ENCODE peak calls at places on chromosomes 13 and 19, in eight cellular contexts. E, K, W, U, J, A, Z and H are unnamed samples.

GRCh38 chr13:42275506-42275905 is 3.6 kb downstream of the AKAP11 start:
- DNase-seq in E (no peak), K (no peak), W (no peak), U (no peak), J (no peak), A (no peak), Z (no peak), H (no peak)

GRCh38 chr13:109844396-109844795 is 58.0 kb upstream of the IRS2 start:
- DNase-seq in E (peak), K (no peak), W (no peak), U (no peak), J (no peak), A (no peak), Z (peak), H (no peak)

GRCh38 chr13:34654682-34655081 is 287.4 kb upstream of the NBEA start:
- DNase-seq in E (no peak), K (peak), W (no peak), U (no peak), J (no peak), A (no peak), Z (peak), H (no peak)

GRCh38 chr13:102569488-102569887 is 27.3 kb upstream of the TPP2 start:
- DNase-seq in E (peak), K (peak), W (no peak), U (no peak), J (no peak), A (no peak), Z (peak), H (no peak)

GRCh38 chr19:49758292-49758691 is 4.8 kb downstream of the TSKS start:
- DNase-seq in E (peak), K (peak), W (no peak), U (no peak), J (no peak), A (peak), Z (peak), H (no peak)

GRCh38 chr13:85597790-85598500 is 201.3 kb downstream of the SLITRK6 start:
- DNase-seq in E (peak), K (no peak), W (no peak), U (no peak), J (no peak), A (no peak), Z (peak), H (no peak)

GRCh38 chr19:33384983-33385382 is 11.5 kb downstream of the CEBPG start:
- DNase-seq in E (no peak), K (no peak), W (no peak), U (no peak), J (no peak), A (no peak), Z (no peak), H (no peak)

GRCh38 chr13:75908137-75908536 is 272.0 kb downstream of the LMO7 start:
- DNase-seq in E (no peak), K (no peak), W (peak), U (no peak), J (peak), A (no peak), Z (peak), H (no peak)

GRCh38 chr19:1860133-1860775 is 3.1 kb downstream of the KLF16 start:
- DNase-seq in E (peak), K (peak), W (no peak), U (peak), J (peak), A (no peak), Z (peak), H (no peak)

GRCh38 chr19:5828661-5829566 is 10.6 kb downstream of the FUT6 start:
- DNase-seq in E (no peak), K (peak), W (no peak), U (peak), J (peak), A (no peak), Z (no peak), H (peak)

GRCh38 chr13:46771693-46772092 is 25.3 kb downstream of the ESD start:
- DNase-seq in E (no peak), K (no peak), W (no peak), U (no peak), J (no peak), A (no peak), Z (no peak), H (no peak)

GRCh38 chr19:44891016-44891882 is at the start of gene TOMM40:
- DNase-seq in E (peak), K (no peak), W (peak), U (peak), J (no peak), A (peak), Z (no peak), H (no peak)

GRCh38 chr13:113406321-113407102 is 42.6 kb upstream of the GRTP1 start:
- DNase-seq in E (no peak), K (no peak), W (no peak), U (no peak), J (no peak), A (no peak), Z (no peak), H (no peak)

GRCh38 chr19:31214086-31214485 is 135.2 kb downstream of the TSHZ3 start:
- DNase-seq in E (peak), K (peak), W (peak), U (peak), J (peak), A (peak), Z (peak), H (no peak)

GRCh38 chr13:34076943-34077703 is 259.2 kb downstream of the RFC3 start:
- DNase-seq in E (peak), K (peak), W (no peak), U (no peak), J (no peak), A (no peak), Z (peak), H (no peak)

GRCh38 chr13:39941236-39941635 is 285.8 kb downstream of the COG6 start:
- DNase-seq in E (no peak), K (no peak), W (no peak), U (no peak), J (no peak), A (no peak), Z (no peak), H (no peak)

GRCh38 chr19:31070126-31070525 is 279.1 kb downstream of the TSHZ3 start:
- DNase-seq in E (peak), K (no peak), W (no peak), U (no peak), J (no peak), A (no peak), Z (no peak), H (no peak)

GRCh38 chr19:9406798-9407352 is 28.5 kb downstream of the ZNF266 start:
- DNase-seq in E (peak), K (peak), W (peak), U (peak), J (peak), A (peak), Z (peak), H (peak)

GRCh38 chr13:60645552-60646138 is 248.6 kb downstream of the TDRD3 start:
- DNase-seq in E (no peak), K (no peak), W (no peak), U (no peak), J (no peak), A (peak), Z (no peak), H (no peak)

GRCh38 chr19:912181-913079 is 589 bp downstream of the R3HDM4 start:
- DNase-seq in E (no peak), K (peak), W (no peak), U (peak), J (no peak), A (no peak), Z (no peak), H (peak)

GRCh38 chr13:49560270-49561063 is 24.9 kb downstream of the RCBTB1 start:
- DNase-seq in E (peak), K (peak), W (no peak), U (peak), J (no peak), A (peak), Z (no peak), H (no peak)

GRCh38 chr13:30504081-30504480 is 38.3 kb upstream of the HMGB1 start:
- DNase-seq in E (peak), K (peak), W (no peak), U (no peak), J (no peak), A (no peak), Z (peak), H (peak)

GRCh38 chr19:1469200-1469935 is 9.6 kb downstream of the C19orf25 start:
- DNase-seq in E (no peak), K (no peak), W (no peak), U (no peak), J (no peak), A (no peak), Z (no peak), H (peak)

GRCh38 chr13:50357586-50358118 is 342.4 kb downstream of the KCNRG start:
- DNase-seq in E (peak), K (peak), W (no peak), U (no peak), J (peak), A (peak), Z (peak), H (no peak)

GRCh38 chr13:50197705-50198104 is 182.5 kb downstream of the KCNRG start:
- DNase-seq in E (peak), K (peak), W (no peak), U (no peak), J (no peak), A (no peak), Z (peak), H (no peak)

GRCh38 chr19:12350185-12350889 is 15.1 kb downstream of the ZNF442 start:
- DNase-seq in E (no peak), K (no peak), W (no peak), U (no peak), J (no peak), A (no peak), Z (no peak), H (no peak)

GRCh38 chr19:12345197-12345596 is 11.8 kb upstream of the ZNF563 start:
- DNase-seq in E (no peak), K (no peak), W (no peak), U (no peak), J (no peak), A (no peak), Z (no peak), H (no peak)

GRCh38 chr19:12350890-12351197 is 14.6 kb downstream of the ZNF442 start:
- DNase-seq in E (no peak), K (no peak), W (no peak), U (no peak), J (no peak), A (no peak), Z (no peak), H (no peak)

GRCh38 chr19:12346896-12347295 is 13.5 kb upstream of the ZNF563 start:
- DNase-seq in E (no peak), K (no peak), W (no peak), U (peak), J (no peak), A (no peak), Z (no peak), H (no peak)
- TF ChIP-seq CTCF in E (no peak), K (no peak), W (no peak), U (no peak), J (no peak), A (no peak), Z (no peak), H (no peak)

GRCh38 chr19:8321067-8321759 is at the start of the genes NDUFA7 and RPS28:
- DNase-seq in E (peak), K (peak), W (peak), U (peak), J (peak), A (no peak), Z (peak), H (peak)
- TF ChIP-seq CTCF in E (peak), K (peak), W (peak), U (no peak), J (peak), A (peak), Z (peak), H (peak)

DNA sequence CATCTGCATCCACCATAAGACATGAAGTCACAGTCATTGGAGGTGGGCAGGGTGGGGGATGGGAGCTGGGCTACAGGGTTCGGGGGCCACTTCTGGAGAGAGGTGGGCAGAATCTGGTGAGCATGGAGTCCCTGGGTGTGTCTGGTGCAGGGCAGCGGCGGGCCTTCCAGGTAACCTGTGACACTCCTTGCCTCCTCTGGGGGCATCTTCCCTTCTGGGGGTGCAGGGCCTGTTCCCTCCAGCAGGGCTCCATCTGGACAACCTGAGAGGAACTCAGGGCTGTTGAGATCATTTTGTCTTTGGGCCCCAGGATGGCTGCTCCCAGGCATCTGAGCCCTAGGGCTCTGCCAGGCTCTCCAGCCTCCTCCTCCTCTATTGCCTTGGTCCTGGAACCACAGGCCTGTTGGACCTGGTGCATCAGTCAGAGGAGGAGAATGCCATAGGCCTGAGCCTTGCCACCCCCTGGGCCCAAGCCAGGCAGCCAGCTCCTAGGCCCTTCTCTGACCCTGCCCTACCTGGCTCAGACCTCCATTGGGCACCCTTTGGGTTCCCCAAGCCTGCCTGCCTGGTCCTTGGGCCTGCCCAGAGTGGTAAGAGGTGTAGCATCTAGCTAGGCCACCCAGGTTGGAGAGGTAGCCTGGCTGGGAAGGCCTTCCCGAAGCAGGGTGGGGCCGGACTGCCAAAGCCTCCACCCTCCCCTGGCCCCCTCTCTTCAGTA is 13.4 kb downstream of the LYL1 start:
- DNase-seq in E (no peak), K (no peak), W (no peak), U (no peak), J (no peak), A (no peak), Z (no peak), H (no peak)
- TF ChIP-seq CTCF in E (peak), K (peak), W (no peak), U (peak), J (no peak), A (peak), Z (peak), H (peak)

GRCh38 chr19:41161903-41162302 is 31.1 kb upstream of the CYP2S1 start:
- DNase-seq in E (no peak), K (no peak), W (no peak), U (no peak), J (no peak), A (no peak), Z (no peak), H (no peak)

GRCh38 chr19:41154060-41154459 is 39.0 kb upstream of the CYP2S1 start:
- DNase-seq in E (no peak), K (no peak), W (no peak), U (no peak), J (no peak), A (no peak), Z (no peak), H (no peak)

GRCh38 chr19:41159861-41160260 is 33.2 kb upstream of the CYP2S1 start:
- DNase-seq in E (no peak), K (peak), W (no peak), U (no peak), J (no peak), A (no peak), Z (no peak), H (no peak)

GRCh38 chr19:41156207-41156606 is 36.8 kb upstream of the CYP2S1 start:
- DNase-seq in E (no peak), K (no peak), W (no peak), U (no peak), J (no peak), A (no peak), Z (no peak), H (no peak)
- TF ChIP-seq CTCF in E (no peak), K (peak), W (no peak), U (no peak), J (no peak), A (no peak), Z (peak), H (no peak)

GRCh38 chr13:45728759-45729158 is 26.6 kb downstream of the CBY2 start:
- DNase-seq in E (no peak), K (peak), W (no peak), U (no peak), J (no peak), A (no peak), Z (no peak), H (no peak)
- TF ChIP-seq CTCF in E (no peak), K (peak), W (no peak), U (no peak), J (no peak), A (peak), Z (peak), H (peak)

DNA sequence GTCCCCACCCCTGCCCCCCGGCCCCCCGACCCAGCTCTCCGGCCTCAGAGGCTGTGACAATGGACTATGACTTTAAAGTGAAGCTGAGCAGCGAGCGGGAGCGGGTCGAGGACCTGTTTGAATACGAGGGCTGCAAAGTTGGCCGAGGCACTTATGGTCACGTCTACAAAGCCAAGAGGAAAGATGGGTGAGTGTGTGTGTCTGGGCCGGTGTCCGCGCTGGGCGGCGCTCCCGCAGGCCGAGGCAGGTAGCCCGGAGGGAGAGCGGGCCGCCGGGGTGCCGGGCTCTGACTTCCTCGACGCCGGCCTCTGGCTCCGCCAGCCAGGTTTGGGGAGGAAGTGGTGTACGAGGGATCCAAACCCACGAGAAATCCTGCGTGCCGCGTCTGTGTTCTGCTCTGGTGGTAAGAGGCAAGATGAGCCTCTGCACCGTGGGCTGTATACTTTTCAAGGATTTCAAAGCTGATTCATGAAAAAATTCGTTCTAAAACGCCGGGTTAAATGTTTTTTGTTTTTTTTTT is 714 bp downstream of the CDK8 start:
- DNase-seq in E (peak), K (peak), W (peak), U (peak), J (peak), A (no peak), Z (peak), H (peak)
- TF ChIP-seq CTCF in E (peak), K (no peak), W (no peak), U (no peak), J (no peak), A (no peak), Z (no peak), H (no peak)

GRCh38 chr19:39412100-39412866 is at the start of gene PLEKHG2:
- DNase-seq in E (peak), K (peak), W (peak), U (peak), J (peak), A (peak), Z (peak), H (peak)
- TF ChIP-seq CTCF in E (peak), K (peak), W (no peak), U (peak), J (peak), A (peak), Z (peak), H (peak)